ENCODE peak calls at places on chromosomes 16 and 17, in six cellular contexts. One of them, this sample, is unnamed.

GRCh38 chr16:53924311-53924860 is 220.4 kb downstream of the FTO start:
- DNase-seq in Peyer's patch: no peak
- DNase-seq in GM04504: no peak
- DNase-seq in M059J: no peak
- DNase-seq in stimulated activated CD4-positive, alpha-beta T cell treated with anti-CD3 and anti-CD28 coated beads, Interleukin-15, amount 100 ng/mL, for 24 hours: no peak
- DNase-seq in fibroblast of the aortic adventitia: no peak
- DNase-seq in this sample: no peak

GRCh38 chr16:59412275-59412841 is 678.2 kb upstream of the GOT2 start:
- DNase-seq in GM04504: no peak
- DNase-seq in M059J: peak
- DNase-seq in stimulated activated CD4-positive, alpha-beta T cell treated with anti-CD3 and anti-CD28 coated beads, Interleukin-15, amount 100 ng/mL, for 24 hours: no peak
- DNase-seq in Peyer's patch: no peak
- DNase-seq in fibroblast of the aortic adventitia: no peak
- DNase-seq in this sample: no peak

GRCh38 chr16:87939562-87940423 is 3.5 kb upstream of the CA5A start:
- DNase-seq in GM04504: no peak
- DNase-seq in stimulated activated CD4-positive, alpha-beta T cell treated with anti-CD3 and anti-CD28 coated beads, Interleukin-15, amount 100 ng/mL, for 24 hours: no peak
- DNase-seq in M059J: no peak
- DNase-seq in fibroblast of the aortic adventitia: no peak
- DNase-seq in Peyer's patch: no peak
- DNase-seq in this sample: peak

GRCh38 chr16:9302102-9302501 is 210.7 kb downstream of the HAPSTR1 start:
- DNase-seq in stimulated activated CD4-positive, alpha-beta T cell treated with anti-CD3 and anti-CD28 coated beads, Interleukin-15, amount 100 ng/mL, for 24 hours: no peak
- DNase-seq in M059J: no peak
- DNase-seq in fibroblast of the aortic adventitia: no peak
- DNase-seq in GM04504: no peak
- DNase-seq in Peyer's patch: no peak
- DNase-seq in this sample: peak

GRCh38 chr17:12342609-12343248 is 322.1 kb downstream of the MAP2K4 start:
- DNase-seq in Peyer's patch: no peak
- DNase-seq in stimulated activated CD4-positive, alpha-beta T cell treated with anti-CD3 and anti-CD28 coated beads, Interleukin-15, amount 100 ng/mL, for 24 hours: peak
- DNase-seq in M059J: peak
- DNase-seq in GM04504: no peak
- DNase-seq in fibroblast of the aortic adventitia: peak
- DNase-seq in this sample: peak

GRCh38 chr17:76452646-76453430 is at the start of gene UBE2O:
- DNase-seq in fibroblast of the aortic adventitia: peak
- DNase-seq in Peyer's patch: peak
- DNase-seq in GM04504: peak
- DNase-seq in stimulated activated CD4-positive, alpha-beta T cell treated with anti-CD3 and anti-CD28 coated beads, Interleukin-15, amount 100 ng/mL, for 24 hours: peak
- DNase-seq in M059J: peak
- DNase-seq in this sample: peak

GRCh38 chr17:75069783-75070182 is 18.0 kb upstream of the SLC16A5 start:
- DNase-seq in M059J: peak
- DNase-seq in stimulated activated CD4-positive, alpha-beta T cell treated with anti-CD3 and anti-CD28 coated beads, Interleukin-15, amount 100 ng/mL, for 24 hours: no peak
- DNase-seq in GM04504: no peak
- DNase-seq in Peyer's patch: no peak
- DNase-seq in fibroblast of the aortic adventitia: peak
- DNase-seq in this sample: peak

GRCh38 chr17:4953461-4953961 is 2.6 kb downstream of the ENO3 start:
- DNase-seq in M059J: peak
- DNase-seq in GM04504: no peak
- DNase-seq in stimulated activated CD4-positive, alpha-beta T cell treated with anti-CD3 and anti-CD28 coated beads, Interleukin-15, amount 100 ng/mL, for 24 hours: no peak
- DNase-seq in Peyer's patch: no peak
- DNase-seq in fibroblast of the aortic adventitia: peak
- DNase-seq in this sample: no peak

GRCh38 chr16:10504404-10504885 is 76.0 kb downstream of the EMP2 start:
- DNase-seq in M059J: no peak
- DNase-seq in Peyer's patch: no peak
- DNase-seq in fibroblast of the aortic adventitia: no peak
- DNase-seq in GM04504: no peak
- DNase-seq in stimulated activated CD4-positive, alpha-beta T cell treated with anti-CD3 and anti-CD28 coated beads, Interleukin-15, amount 100 ng/mL, for 24 hours: no peak
- DNase-seq in this sample: no peak

GRCh38 chr17:47239663-47240374 is 13.8 kb upstream of the ITGB3 start:
- DNase-seq in fibroblast of the aortic adventitia: peak
- DNase-seq in Peyer's patch: peak
- DNase-seq in stimulated activated CD4-positive, alpha-beta T cell treated with anti-CD3 and anti-CD28 coated beads, Interleukin-15, amount 100 ng/mL, for 24 hours: no peak
- DNase-seq in GM04504: peak
- DNase-seq in M059J: peak
- DNase-seq in this sample: peak

This sample was measured in kidney.